ENCODE peak calls at places on chromosome 12, in five cellular contexts. R is neural progenitor cell; W is NCI-H1105; I is activated CD4-positive, alpha-beta T cell treated with anti-CD3 and anti-CD28 coated beads for 24 hours; D is NCI-H510A treated with DMSO at 0.1 percent for 48 hours. G is an unnamed sample.

GRCh38 chr12:95286713-95287112 is 69.1 kb downstream of the VEZT start:
- DNase-seq in R (no peak), W (no peak), I (no peak), D (no peak), G (peak; percentile 5)

GRCh38 chr12:46342562-46343033 is 30.0 kb downstream of the SLC38A2 start:
- DNase-seq in R (peak; percentile 59), W (peak; percentile 9), I (no peak), D (no peak), G (no peak)

GRCh38 chr12:8032242-8033152 is at the start of gene FOXJ2:
- DNase-seq in R (peak; percentile 90), W (peak; percentile 44), I (peak; percentile 60), D (peak; percentile 25), G (peak; percentile 94)

GRCh38 chr12:6038160-6038559 is 86.3 kb downstream of the VWF start:
- DNase-seq in R (peak; percentile 94), W (no peak), I (peak; percentile 28), D (peak; percentile 17), G (peak; percentile 70)

GRCh38 chr12:27868165-27868564 is 88.1 kb upstream of the MANSC4 start:
- DNase-seq in R (no peak), W (no peak), I (no peak), D (no peak), G (peak; percentile 77)

GRCh38 chr12:83827193-83827592 is 1085.4 kb downstream of the SLC6A15 start:
- DNase-seq in R (no peak), W (no peak), I (no peak), D (no peak), G (no peak)

GRCh38 chr12:28121433-28121832 is 68.8 kb upstream of the CCDC91 start:
- DNase-seq in R (no peak), W (no peak), I (no peak), D (no peak), G (no peak)

GRCh38 chr12:58293308-58293983 is 352.1 kb downstream of the ATP23 start:
- DNase-seq in R (no peak), W (no peak), I (no peak), D (no peak), G (no peak)

GRCh38 chr12:93777249-93777648 is 100.1 kb downstream of the CRADD start:
- DNase-seq in R (no peak), W (no peak), I (no peak), D (no peak), G (peak; percentile 19)

GRCh38 chr12:49243631-49244030 is 21.3 kb upstream of the TUBA1C start:
- DNase-seq in R (no peak), W (no peak), I (no peak), D (no peak), G (no peak)

GRCh38 chr12:6367065-6367968 is 8.0 kb downstream of the SCNN1A start:
- DNase-seq in R (no peak), W (no peak), I (no peak), D (no peak), G (no peak)

GRCh38 chr12:6047249-6048227 is 76.9 kb downstream of the VWF start:
- DNase-seq in R (no peak), W (no peak), I (no peak), D (no peak), G (peak; percentile 81)

GRCh38 chr12:106739815-106740552 is 34.5 kb upstream of the RIC8B start:
- DNase-seq in R (no peak), W (no peak), I (no peak), D (no peak), G (no peak)

GRCh38 chr12:115343601-115344000 is 659.6 kb upstream of the TBX3 start:
- DNase-seq in R (no peak), W (no peak), I (no peak), D (no peak), G (no peak)

GRCh38 chr12:25495336-25496097 is 57.6 kb downstream of the LMNTD1 start:
- DNase-seq in R (no peak), W (no peak), I (no peak), D (no peak), G (peak; percentile 76)

GRCh38 chr12:79121486-79121885 is 256.9 kb downstream of the SYT1 start:
- DNase-seq in R (no peak), W (no peak), I (no peak), D (no peak), G (peak; percentile 15)

GRCh38 chr12:122862872-122863701 is 27.8 kb downstream of the HIP1R start:
- DNase-seq in R (no peak), W (peak; percentile 8), I (no peak), D (peak; percentile 94), G (no peak)

GRCh38 chr12:111202237-111202592 is 166.7 kb downstream of the PHETA1 start:
- DNase-seq in R (no peak), W (no peak), I (no peak), D (no peak), G (no peak)

GRCh38 chr12:130504836-130505175 is 167.1 kb downstream of the PIWIL1 start:
- DNase-seq in R (no peak), W (no peak), I (no peak), D (no peak), G (no peak)

GRCh38 chr12:28191018-28191595 is 851 bp downstream of the CCDC91 start:
- DNase-seq in R (no peak), W (no peak), I (no peak), D (no peak), G (peak; percentile 68)

GRCh38 chr12:115213538-115213961 is 529.6 kb upstream of the TBX3 start:
- DNase-seq in R (peak; percentile 48), W (no peak), I (no peak), D (no peak), G (no peak)

GRCh38 chr12:56922032-56922431 is 12.2 kb downstream of the SDR9C7 start:
- DNase-seq in R (no peak), W (no peak), I (no peak), D (no peak), G (no peak)

GRCh38 chr12:132392389-132393244 is 63.2 kb upstream of the GALNT9 start:
- DNase-seq in R (no peak), W (no peak), I (no peak), D (no peak), G (no peak)

GRCh38 chr12:68189766-68190700 is 30.5 kb upstream of the IFNG start:
- DNase-seq in R (no peak), W (no peak), I (no peak), D (no peak), G (peak; percentile 31)

GRCh38 chr12:21453312-21453852 is 15.9 kb downstream of the PYROXD1 start:
- DNase-seq in R (no peak), W (no peak), I (no peak), D (no peak), G (no peak)

GRCh38 chr12:100263131-100263530 is 3.7 kb downstream of the DEPDC4 start:
- DNase-seq in R (no peak), W (no peak), I (no peak), D (no peak), G (no peak)

GRCh38 chr12:59403259-59403932 is 192.4 kb upstream of the SLC16A7 start:
- DNase-seq in R (peak; percentile 69), W (peak; percentile 17), I (no peak), D (peak; percentile 66), G (peak; percentile 60)

GRCh38 chr12:89731614-89732013 is 23.0 kb upstream of the ATP2B1 start:
- DNase-seq in R (no peak), W (no peak), I (no peak), D (no peak), G (peak; percentile 68)

G was measured in GM03348.